ENCODE peak calls at places on chromosomes 12 and 14, in five cellular contexts. Y is prostate gland, Q is spleen, F is foreskin keratinocyte, R is HCT116. G is an unnamed sample.

GRCh38 chr12:111276189-111276588 is 92.7 kb downstream of the PHETA1 start:
- DNase-seq in Y (no peak), Q (no peak), F (no peak), R (no peak), G (no peak)

GRCh38 chr12:114741940-114742339 is 58.0 kb upstream of the TBX3 start:
- DNase-seq in Y (no peak), Q (no peak), F (no peak), R (no peak), G (no peak)

GRCh38 chr12:24600996-24601395 is 347.9 kb downstream of the BCAT1 start:
- DNase-seq in Y (no peak), Q (no peak), F (peak), R (no peak), G (no peak)

GRCh38 chr14:31580234-31580633 is 19.0 kb downstream of the NUBPL start:
- DNase-seq in Y (no peak), Q (no peak), F (no peak), R (no peak), G (no peak)

GRCh38 chr12:114777052-114777451 is 93.1 kb upstream of the TBX3 start:
- DNase-seq in Y (no peak), Q (no peak), F (peak), R (no peak), G (no peak)

GRCh38 chr14:60051690-60052324 is 39.9 kb upstream of the PCNX4 start:
- DNase-seq in Y (no peak), Q (no peak), F (no peak), R (no peak), G (no peak)

GRCh38 chr12:89250213-89250612 is 102.1 kb downstream of the DUSP6 start:
- DNase-seq in Y (no peak), Q (no peak), F (no peak), R (no peak), G (no peak)

GRCh38 chr14:74395094-74395493 is 30.9 kb downstream of the SYNDIG1L start:
- DNase-seq in Y (no peak), Q (no peak), F (no peak), R (no peak), G (no peak)

GRCh38 chr14:78863143-78863542 is 693.0 kb downstream of the NRXN3 start:
- DNase-seq in Y (no peak), Q (no peak), F (peak), R (no peak), G (no peak)

GRCh38 chr12:42385341-42385841 is 59.4 kb downstream of the PPHLN1 start:
- DNase-seq in Y (no peak), Q (no peak), F (no peak), R (no peak), G (no peak)

GRCh38 chr14:55948399-55948798 is 169.8 kb upstream of the PELI2 start:
- DNase-seq in Y (no peak), Q (no peak), F (no peak), R (no peak), G (no peak)

GRCh38 chr12:22731231-22731630 is 106.3 kb downstream of the ETNK1 start:
- DNase-seq in Y (no peak), Q (no peak), F (no peak), R (no peak), G (no peak)

GRCh38 chr14:64952598-64953309 is 10.2 kb upstream of the GPX2 start:
- DNase-seq in Y (no peak), Q (no peak), F (no peak), R (no peak), G (no peak)

GRCh38 chr14:75522224-75522764 is at the start of gene BATF:
- DNase-seq in Y (no peak), Q (peak), F (no peak), R (no peak), G (no peak)

GRCh38 chr12:21894792-21895392 is 46.3 kb downstream of the ABCC9 start:
- DNase-seq in Y (no peak), Q (no peak), F (no peak), R (no peak), G (no peak)

GRCh38 chr14:57732886-57733285 is 133.0 kb downstream of the SLC35F4 start:
- DNase-seq in Y (no peak), Q (no peak), F (no peak), R (no peak), G (no peak)

GRCh38 chr14:91249841-91250616 is 5.5 kb upstream of the GPR68 start:
- DNase-seq in Y (no peak), Q (peak), F (no peak), R (no peak), G (no peak)

GRCh38 chr12:101823891-101824290 is 6.9 kb downstream of the GNPTAB start:
- DNase-seq in Y (peak), Q (no peak), F (no peak), R (peak), G (peak)
- TF ChIP-seq CTCF in Y (peak), Q (peak), F (peak), R (peak), G (no peak)

GRCh38 chr14:68568907-68569545 is 223.8 kb downstream of the ZFP36L1 start:
- DNase-seq in Y (no peak), Q (no peak), F (no peak), R (no peak), G (no peak)
- H3K27ac ChIP-seq in Y (peak), Q (no peak), F (no peak), R (no peak), G (peak)

DNA sequence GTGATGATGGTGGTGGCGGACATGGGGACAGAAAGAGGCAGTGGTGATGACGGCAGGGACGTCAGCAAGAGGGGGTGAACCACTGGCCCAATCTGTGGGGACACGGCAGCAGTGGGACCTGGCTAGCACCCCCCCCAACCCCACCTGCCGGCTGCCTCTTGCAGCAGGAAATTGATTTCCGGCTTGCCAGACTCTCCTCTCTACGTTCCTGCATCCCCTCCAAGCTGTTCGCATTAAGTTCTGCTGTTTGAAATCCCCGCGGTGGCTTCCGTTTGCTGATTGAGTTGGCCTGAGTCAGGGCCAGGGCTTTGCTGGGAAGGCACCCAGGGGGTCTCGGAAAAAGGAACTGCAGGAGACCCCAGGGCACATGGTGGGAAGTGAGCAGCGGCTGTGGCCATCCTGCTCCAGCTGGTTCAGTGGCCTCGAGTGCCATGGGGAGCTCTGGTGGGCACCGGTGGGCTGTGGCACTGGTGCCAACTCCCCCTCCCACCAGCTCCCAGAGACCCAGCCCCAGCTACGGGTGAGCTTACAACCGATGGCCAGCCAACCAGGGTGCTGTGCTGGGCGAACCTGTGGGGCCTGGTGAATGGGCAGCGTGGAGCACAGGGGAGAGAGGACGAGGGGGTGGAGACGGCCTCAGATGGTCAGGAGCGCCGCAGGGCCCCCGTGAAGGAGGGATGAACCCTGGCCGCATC is 14.6 kb upstream of the NUDT14 start:
- DNase-seq in Y (no peak), Q (no peak), F (no peak), R (no peak), G (no peak)
- TF ChIP-seq CTCF in Y (no peak), Q (no peak), F (no peak), R (no peak), G (no peak)

GRCh38 chr12:19710811-19711793 is 271.8 kb downstream of the AEBP2 start:
- DNase-seq in Y (no peak), Q (no peak), F (no peak), R (no peak), G (no peak)

GRCh38 chr12:19706936-19707335 is 267.6 kb downstream of the AEBP2 start:
- DNase-seq in Y (no peak), Q (no peak), F (no peak), R (no peak), G (no peak)

GRCh38 chr12:19709889-19710288 is 270.6 kb downstream of the AEBP2 start:
- DNase-seq in Y (no peak), Q (no peak), F (no peak), R (no peak), G (no peak)

GRCh38 chr12:19704966-19705365 is 265.7 kb downstream of the AEBP2 start:
- DNase-seq in Y (no peak), Q (no peak), F (no peak), R (no peak), G (no peak)

GRCh38 chr12:19707948-19708409 is 268.7 kb downstream of the AEBP2 start:
- DNase-seq in Y (no peak), Q (no peak), F (peak), R (peak), G (no peak)
- H3K27ac ChIP-seq in Y (no peak), Q (no peak), F (peak), R (no peak), G (no peak)

DNA sequence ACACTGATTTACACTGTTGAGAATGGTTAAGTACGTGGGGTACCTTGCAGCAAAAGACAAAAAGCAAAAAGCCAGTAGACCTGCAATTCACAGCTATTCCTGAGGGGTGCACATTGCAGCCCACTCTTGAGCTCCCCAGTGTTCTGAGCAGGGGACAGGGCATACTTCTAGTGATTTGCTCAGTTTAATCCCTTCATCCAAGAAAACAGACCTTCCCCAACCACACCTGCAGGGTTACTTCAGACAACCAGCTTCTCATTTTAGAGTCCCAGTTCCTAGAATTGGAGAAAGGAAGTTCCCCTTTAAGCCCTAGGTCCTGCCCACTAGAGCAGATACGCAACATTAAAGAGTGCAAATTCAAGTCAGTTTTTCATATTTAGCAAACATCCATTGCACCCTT is 3.6 kb upstream of the WSB2 start:
- DNase-seq in Y (no peak), Q (no peak), F (no peak), R (no peak), G (no peak)
- TF ChIP-seq CTCF in Y (no peak), Q (no peak), F (no peak), R (peak), G (no peak)

G was measured in psoas muscle.